ENCODE peak calls at places on chromosomes 4 and X, in four cellular contexts. A, K, J and M are unnamed samples. For H3K4me1, the result is how much of the 10 kb centered on the place peaks cover.

GRCh38 chr4:142091085-142091513 is 454.7 kb downstream of the IL15 start:
- DNase-seq in A (no peak), J (peak), K (peak), M (peak)

GRCh38 chr4:169634975-169635374 is 14.6 kb downstream of the CLCN3 start:
- DNase-seq in K (no peak), J (no peak), A (no peak), M (no peak)

GRCh38 chr4:55396305-55397023 is 707 bp downstream of the TMEM165 start:
- DNase-seq in A (peak), K (peak), J (peak), M (peak)

GRCh38 chr4:14994242-14994641 is 8.0 kb upstream of the CPEB2 start:
- DNase-seq in A (no peak), K (no peak), J (no peak), M (no peak)

GRCh38 chr4:158656439-158656838 is 15.2 kb downstream of the C4orf46 start:
- DNase-seq in K (no peak), A (no peak), J (no peak), M (no peak)

GRCh38 chr4:134905061-134905460 is 703.5 kb upstream of the PABPC4L start:
- DNase-seq in J (no peak), A (no peak), K (no peak), M (no peak)

GRCh38 chrX:7060444-7060843 is 87.1 kb upstream of the STS start:
- DNase-seq in J (no peak), K (no peak), A (no peak), M (no peak)

GRCh38 chr4:135243960-135244561 is 1042.5 kb upstream of the PABPC4L start:
- DNase-seq in K (no peak), J (no peak), A (no peak), M (no peak)

GRCh38 chrX:26649534-26649933 is 433.6 kb downstream of the MAGEB5 start:
- DNase-seq in A (no peak), J (no peak), K (peak), M (no peak)

GRCh38 chr4:105741548-105741947 is 33.0 kb downstream of the GSTCD start:
- DNase-seq in J (no peak), A (no peak), K (no peak), M (no peak)

GRCh38 chr4:152643153-152644035 is 36.4 kb downstream of the TMEM154 start:
- DNase-seq in K (no peak), A (no peak), J (no peak), M (no peak)

GRCh38 chr4:17721496-17722360 is 59.7 kb downstream of the FAM184B start:
- DNase-seq in A (no peak), J (no peak), K (no peak), M (no peak)

GRCh38 chr4:139208404-139208945 is 31.5 kb upstream of the ELF2 start:
- DNase-seq in J (no peak), A (no peak), K (no peak), M (peak)

GRCh38 chrX:24169211-24169610 is 19.7 kb downstream of the ZFX start:
- DNase-seq in J (no peak), K (no peak), A (no peak), M (no peak)

GRCh38 chr4:99833766-99834165 is 17.1 kb downstream of the DAPP1 start:
- DNase-seq in A (no peak), K (no peak), J (no peak), M (no peak)

GRCh38 chr4:169727616-169728015 is 30.1 kb downstream of the HPF1 start:
- DNase-seq in A (no peak), K (no peak), J (no peak), M (no peak)

GRCh38 chrX:23061116-23061515 is 61.4 kb downstream of the DDX53 start:
- DNase-seq in A (no peak), J (no peak), K (no peak), M (no peak)

GRCh38 chrX:103704863-103705262 is 5.8 kb upstream of the TMEM31 start:
- DNase-seq in K (no peak), A (no peak), J (no peak), M (no peak)

GRCh38 chrX:29478336-29479069 is 736.9 kb upstream of the MAGEB2 start:
- DNase-seq in J (no peak), K (peak), A (peak), M (no peak)

GRCh38 chr4:173057906-173058305 is 110.7 kb upstream of the GALNT7 start:
- DNase-seq in J (no peak), A (no peak), K (no peak), M (no peak)

GRCh38 chrX:104156630-104157529 is at the start of gene SLC25A53:
- DNase-seq in A (peak), J (peak), K (peak), M (peak)

GRCh38 chrX:320126-320783 is 1.7 kb upstream of the GTPBP6 start:
- DNase-seq in K (no peak), J (no peak), A (no peak), M (no peak)

GRCh38 chr4:148445071-148445902 is 3.1 kb upstream of the NR3C2 start:
- DNase-seq in A (peak), K (no peak), J (peak), M (peak)

GRCh38 chr4:36043901-36044300 is 200.4 kb downstream of the ARAP2 start:
- DNase-seq in J (no peak), K (no peak), A (no peak), M (no peak)

GRCh38 chr4:76800902-76801301 is 97.0 kb downstream of the SOWAHB start:
- DNase-seq in A (no peak), K (no peak), J (no peak), M (no peak)

GRCh38 chr4:83862471-83862870 is 326.6 kb downstream of the GPAT3 start:
- DNase-seq in A (no peak), K (no peak), J (no peak), M (no peak)

GRCh38 chrX:130578906-130579305 is 177.1 kb downstream of the RBMX2 start:
- DNase-seq in A (no peak), J (no peak), K (no peak), M (no peak)

GRCh38 chrX:111837226-111837625 is 38.8 kb upstream of the TRPC5OS start:
- DNase-seq in J (no peak), A (no peak), K (no peak), M (no peak)

GRCh38 chrX:39157796-39158195 is 356.5 kb downstream of the MID1IP1 start:
- DNase-seq in K (no peak), A (no peak), J (no peak), M (no peak)

GRCh38 chrX:19839770-19840254 is 47.6 kb downstream of the SH3KBP1 start:
- DNase-seq in K (no peak), A (no peak), J (no peak), M (no peak)

GRCh38 chrX:9163153-9163790 is 129.3 kb upstream of the FAM9B start:
- DNase-seq in K (no peak), A (no peak), J (no peak), M (no peak)

GRCh38 chrX:104126856-104127255 is 14.5 kb downstream of the ZCCHC18 start:
- DNase-seq in A (no peak), K (no peak), J (no peak), M (no peak)

GRCh38 chr4:123809864-123810263 is 413.3 kb downstream of the SPRY1 start:
- DNase-seq in A (no peak), K (no peak), J (no peak), M (no peak)

GRCh38 chr4:140213736-140214135 is 59.8 kb upstream of the MAML3 start:
- DNase-seq in A (no peak), K (no peak), J (no peak), M (no peak)

GRCh38 chr4:94349193-94349592 is 6.6 kb upstream of the HPGDS start:
- DNase-seq in K (no peak), J (no peak), A (no peak), M (no peak)

GRCh38 chrX:72123471-72124185 is 8.1 kb downstream of the RTL5 start:
- DNase-seq in A (no peak), J (no peak), K (no peak), M (peak)

GRCh38 chrX:109655802-109656201 is 30.8 kb upstream of the KCNE5 start:
- DNase-seq in K (no peak), J (no peak), A (no peak), M (no peak)

GRCh38 chr4:170088686-170089085 is 1.1 kb downstream of the AADAT start:
- DNase-seq in A (no peak), K (no peak), J (no peak), M (no peak)

GRCh38 chr4:2041234-2042130 is 17.6 kb upstream of the NAT8L start:
- DNase-seq in J (peak), A (peak), K (peak), M (peak)
- TF ChIP-seq EP300 in J (no peak), A (no peak), K (no peak), M (no peak)

DNA sequence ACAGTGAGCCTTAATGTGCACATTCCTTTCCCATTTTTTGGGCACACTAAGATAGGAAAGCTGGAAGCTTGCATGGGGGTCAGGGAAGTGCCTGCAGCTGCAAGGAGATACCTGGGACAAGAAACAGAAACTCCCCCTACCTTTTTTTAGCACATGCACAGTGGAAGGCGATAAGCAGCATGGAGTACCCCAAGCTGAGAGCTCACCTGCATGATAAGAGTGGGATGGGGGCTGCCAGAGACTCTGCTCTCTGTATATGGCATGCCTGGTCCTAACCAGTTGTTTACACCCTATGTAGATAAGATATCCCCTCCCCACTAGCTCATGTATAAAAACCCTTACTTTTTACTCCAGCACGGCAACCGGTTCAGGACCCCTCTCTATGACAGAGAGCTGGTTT is 135.9 kb downstream of the TENT5D start:
- DNase-seq in A (no peak), K (no peak), J (no peak), M (no peak)
- H3K27ac ChIP-seq in A (no peak), K (no peak), J (no peak), M (no peak)

DNA sequence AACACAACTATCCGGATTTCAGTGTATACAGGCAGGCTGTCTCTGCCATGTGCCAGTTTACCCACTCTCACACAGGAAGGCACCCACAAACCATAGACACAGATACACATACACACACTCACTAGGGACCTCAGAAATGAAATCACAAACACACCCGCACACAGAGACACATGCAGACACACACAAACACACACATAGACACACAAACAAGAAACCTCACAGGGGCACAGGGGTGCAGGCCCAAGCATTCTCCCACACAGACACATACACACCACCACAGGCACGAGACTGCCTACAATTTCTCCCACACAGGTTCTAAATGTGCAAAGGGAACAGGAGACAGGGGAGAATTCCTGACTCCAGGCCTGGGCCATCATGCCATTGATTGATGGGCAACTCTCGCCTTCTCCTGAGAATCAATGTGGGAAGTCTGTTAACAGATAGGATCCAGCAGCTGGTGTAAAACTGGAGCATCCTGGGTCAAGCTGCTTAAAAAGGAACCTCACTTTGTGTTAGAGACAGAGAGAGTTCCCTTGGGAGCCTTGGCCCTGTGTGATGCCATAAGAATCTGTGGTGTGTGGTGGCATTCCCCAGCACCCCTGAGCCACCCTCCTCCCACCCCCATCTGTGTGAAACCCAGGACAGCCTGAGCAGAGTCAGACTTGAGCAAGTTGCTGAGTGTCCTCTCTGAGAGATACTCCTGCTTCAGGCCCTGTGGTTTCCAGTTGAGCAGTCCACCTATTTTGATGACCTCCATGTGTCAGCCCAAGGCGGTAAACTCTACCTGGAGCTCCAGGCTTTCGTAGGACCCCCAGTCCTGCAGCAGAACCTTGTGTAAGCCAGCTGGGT is 33.9 kb downstream of the NBDY start:
- DNase-seq in A (no peak), K (no peak), J (no peak), M (no peak)
- H3K4me1 ChIP-seq in A (under half), K (under half), J (under half), M (under half)

DNA sequence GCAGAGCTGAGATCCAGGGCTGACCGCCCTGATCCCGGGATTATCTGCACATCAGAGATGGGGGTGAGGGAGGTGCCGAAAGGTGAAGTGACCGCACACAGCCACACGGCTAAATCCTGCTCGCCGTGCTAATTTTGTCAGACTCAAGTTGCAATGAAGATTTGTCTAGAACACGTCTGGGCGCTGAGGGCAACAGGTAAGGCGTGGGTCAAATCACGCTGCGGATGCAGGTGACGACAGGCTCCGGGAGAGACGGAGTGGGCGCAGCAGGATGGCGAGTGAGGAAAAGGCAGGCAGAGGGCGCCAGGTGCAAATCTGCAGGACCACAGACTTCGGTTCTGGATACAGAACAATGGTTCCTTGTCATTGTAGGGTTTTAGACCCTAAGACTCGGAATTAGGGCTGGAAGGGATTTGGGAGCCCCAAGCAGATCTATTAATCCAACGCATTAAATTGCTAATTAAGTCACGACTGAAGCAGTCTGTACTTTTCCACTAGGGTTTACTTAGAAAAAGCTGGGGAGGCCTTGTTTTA is 1.9 kb upstream of the TBC1D14 start:
- DNase-seq in J (peak), A (peak), K (peak), M (no peak)
- TF ChIP-seq EP300 in J (no peak), A (no peak), K (no peak), M (no peak)

DNA sequence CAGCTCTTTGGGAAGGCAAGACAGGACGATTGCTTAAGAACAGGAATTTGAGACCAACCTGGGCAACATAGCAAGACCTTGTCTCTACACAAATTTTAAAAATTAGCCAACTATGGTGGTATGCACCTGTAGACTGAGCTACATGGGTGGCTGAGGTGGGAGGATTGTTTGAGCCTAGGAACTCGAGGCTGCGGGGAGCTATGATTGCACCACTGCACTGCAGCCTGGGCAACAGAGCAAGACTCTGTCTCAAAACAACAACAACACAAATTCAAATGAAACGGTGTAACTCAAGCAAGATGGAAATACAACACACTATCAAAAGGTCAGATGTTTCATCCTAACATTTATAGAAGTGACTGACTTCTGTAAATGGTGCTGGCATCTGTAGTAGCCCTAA is 37.1 kb downstream of the XG start:
- DNase-seq in A (no peak), J (no peak), K (no peak), M (no peak)
- H3K27ac ChIP-seq in A (no peak), J (no peak), K (no peak), M (no peak)

GRCh38 chr4:3388461-3389185 is 53.1 kb upstream of the HGFAC start:
- DNase-seq in K (no peak), A (no peak), J (no peak), M (no peak)

GRCh38 chr4:3387943-3388348 is 53.8 kb upstream of the HGFAC start:
- DNase-seq in A (peak), J (peak), K (no peak), M (peak)

GRCh38 chr4:3389879-3390840 is 51.6 kb upstream of the HGFAC start:
- DNase-seq in A (no peak), J (no peak), K (no peak), M (no peak)

GRCh38 chr4:3387154-3387942 is 54.4 kb upstream of the HGFAC start:
- DNase-seq in J (no peak), A (no peak), K (no peak), M (no peak)

DNA sequence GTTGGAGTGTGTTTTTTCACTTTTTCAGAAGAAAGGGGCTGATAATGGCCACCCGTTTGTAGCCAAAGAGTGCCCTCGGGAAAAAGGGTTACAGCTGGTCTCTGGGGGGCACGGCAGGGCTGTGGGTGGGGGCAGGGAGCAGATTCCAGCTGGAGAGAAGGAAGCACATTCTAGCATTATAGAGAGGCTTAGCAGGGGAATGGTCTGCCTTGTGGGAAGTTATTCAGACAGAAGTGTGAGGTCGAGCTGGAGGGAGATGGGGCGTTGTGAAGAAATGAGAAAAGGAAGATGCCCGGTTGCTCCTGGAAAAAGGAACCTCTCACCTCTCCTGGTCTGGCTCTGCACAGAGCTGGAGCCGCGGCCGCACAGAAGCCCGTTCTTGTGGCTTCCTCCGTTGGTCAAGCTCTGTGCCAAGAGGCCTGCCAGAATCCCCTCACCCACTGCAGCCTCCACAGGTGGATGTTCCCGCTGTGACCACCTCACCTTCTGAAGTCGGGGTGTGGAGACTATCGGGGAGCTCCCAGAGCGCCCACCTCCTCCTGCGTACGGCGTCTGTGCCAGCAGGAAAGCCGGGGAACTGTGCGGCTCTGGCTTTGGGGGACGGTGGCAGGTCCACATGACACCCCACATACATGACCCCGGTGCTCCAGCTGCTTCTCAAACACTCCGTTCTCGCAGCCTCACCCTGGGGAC is 52.4 kb upstream of the HGFAC start:
- DNase-seq in A (no peak), J (no peak), K (no peak), M (no peak)
- H3K4me1 ChIP-seq in A (under half), J (under half), K (under half), M (half or more)

DNA sequence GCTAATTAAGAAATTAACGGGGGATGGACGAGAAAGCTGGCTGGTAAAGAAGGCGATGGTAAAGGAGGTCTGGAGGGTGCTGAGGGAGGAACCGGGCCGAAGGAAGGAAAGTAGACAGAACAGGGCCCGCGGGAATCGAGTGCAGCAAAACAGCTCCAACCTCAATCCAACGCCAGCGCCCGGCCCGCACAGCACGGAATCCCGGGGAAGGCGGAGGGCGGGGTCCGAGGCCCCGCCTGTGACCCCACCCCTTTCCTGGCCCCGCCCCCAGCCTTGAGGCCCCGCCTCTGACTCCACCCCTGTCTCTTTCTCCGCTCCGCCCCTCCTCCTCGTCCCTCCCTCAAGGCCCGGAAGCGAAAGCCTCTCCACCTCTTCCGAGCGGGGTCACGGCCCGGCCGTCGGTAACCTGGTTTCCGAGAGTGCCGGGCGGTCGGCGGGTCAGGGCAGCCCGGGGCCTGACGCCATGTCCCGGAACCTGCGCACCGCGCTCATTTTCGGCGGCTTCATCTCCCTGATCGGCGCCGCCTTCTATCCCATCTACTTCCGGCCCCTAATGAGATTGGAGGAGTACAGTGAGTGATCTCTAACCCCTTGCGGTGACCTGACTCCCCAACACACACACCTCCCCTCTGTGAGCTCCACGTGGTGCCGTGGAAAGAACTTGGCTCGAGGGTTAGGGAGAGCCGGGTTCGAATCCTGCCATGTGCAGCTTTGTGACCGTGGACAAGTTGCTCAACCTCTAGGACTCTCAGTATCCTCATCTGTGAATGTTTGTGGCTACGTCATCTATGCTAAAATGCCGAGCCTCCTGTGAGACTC is at the start of gene SMIM20:
- DNase-seq in K (peak), A (peak), J (peak), M (peak)
- TF ChIP-seq EP300 in K (no peak), A (no peak), J (peak), M (no peak)

GRCh38 chr4:137267024-137267423 is 265.3 kb downstream of the PCDH18 start:
- DNase-seq in A (no peak), K (no peak), J (no peak), M (no peak)
- H3K27ac ChIP-seq in A (no peak), K (no peak), J (no peak), M (no peak)